ENCODE peak calls at places on chromosomes 12 and 14, in six cellular contexts. I, S, L, Q, F and C are unnamed samples.

GRCh38 chr12:52221912-52222457 is 11.1 kb upstream of the KRT7 start:
- DNase-seq in L (no peak), S (no peak), F (peak), Q (no peak), I (peak), C (no peak)

GRCh38 chr12:129753596-129753995 is 150.2 kb downstream of the TMEM132D start:
- DNase-seq in Q (no peak), I (no peak), F (no peak), L (no peak), S (no peak), C (no peak)

GRCh38 chr12:107662431-107662830 is 23.2 kb upstream of the PWP1 start:
- DNase-seq in F (no peak), S (no peak), Q (no peak), I (no peak), L (no peak), C (no peak)

GRCh38 chr14:102316048-102316745 is 3.3 kb upstream of the ZNF839 start:
- DNase-seq in Q (no peak), I (peak), S (peak), L (no peak), F (no peak), C (peak)

GRCh38 chr12:79706676-79707075 is 15.9 kb upstream of the PAWR start:
- DNase-seq in L (no peak), Q (no peak), S (no peak), I (no peak), F (no peak), C (no peak)

GRCh38 chr14:56592746-56593544 is 13.3 kb downstream of the TMEM260 start:
- DNase-seq in L (no peak), S (no peak), I (no peak), F (no peak), Q (no peak), C (peak)

GRCh38 chr14:22561661-22562579 is 27.1 kb downstream of the DAD1 start:
- DNase-seq in F (peak), Q (no peak), S (no peak), L (peak), I (no peak), C (peak)

GRCh38 chr12:56999456-56999855 is 6.9 kb downstream of the ZBTB39 start:
- DNase-seq in Q (no peak), S (no peak), I (no peak), F (no peak), L (no peak), C (no peak)

GRCh38 chr12:117180790-117181467 is 9.3 kb downstream of the FBXO21 start:
- DNase-seq in S (no peak), L (no peak), F (no peak), I (no peak), Q (no peak), C (no peak)

GRCh38 chr12:71476513-71476912 is 36.9 kb downstream of the LGR5 start:
- DNase-seq in S (peak), I (no peak), L (no peak), Q (no peak), F (no peak), C (no peak)

GRCh38 chr14:89290813-89291212 is 126.2 kb downstream of the FOXN3 start:
- DNase-seq in I (no peak), S (no peak), Q (no peak), F (no peak), L (no peak), C (no peak)

GRCh38 chr12:131147894-131148293 is 194.2 kb downstream of the ADGRD1 start:
- DNase-seq in F (no peak), I (no peak), Q (no peak), S (no peak), L (no peak), C (no peak)

GRCh38 chr12:27515671-27516070 is 8.3 kb upstream of the PPFIBP1 start:
- DNase-seq in I (no peak), Q (no peak), L (no peak), S (no peak), F (no peak), C (no peak)

GRCh38 chr12:87511371-87511770 is 517.8 kb downstream of the C12orf50 start:
- DNase-seq in F (no peak), S (no peak), L (no peak), I (no peak), Q (no peak), C (no peak)

GRCh38 chr12:11650697-11651281 is 1.3 kb downstream of the ETV6 start:
- DNase-seq in I (peak), F (no peak), S (no peak), Q (no peak), L (no peak), C (peak)

GRCh38 chr14:55354500-55354899 is 57.1 kb downstream of the ATG14 start:
- DNase-seq in I (peak), S (no peak), L (peak), Q (no peak), F (peak), C (peak)

GRCh38 chr12:15532364-15532977 is 210.2 kb downstream of the PTPRO start:
- DNase-seq in I (peak), S (no peak), L (no peak), Q (no peak), F (peak), C (peak)

GRCh38 chr12:132617822-132618682 is 524 bp upstream of the P2RX2 start:
- DNase-seq in F (no peak), L (no peak), Q (no peak), I (no peak), S (no peak), C (no peak)

GRCh38 chr12:15268927-15269552 is 47.8 kb upstream of the RERG start:
- DNase-seq in I (peak), F (peak), S (no peak), L (no peak), Q (no peak), C (peak)

GRCh38 chr14:55328317-55328716 is 57.1 kb downstream of the FBXO34 start:
- DNase-seq in Q (no peak), L (no peak), F (no peak), S (no peak), I (no peak), C (peak)

GRCh38 chr14:93133476-93133875 is 17.8 kb upstream of the ITPK1 start:
- DNase-seq in L (no peak), F (no peak), S (no peak), I (peak), Q (no peak), C (no peak)

GRCh38 chr12:28223853-28224252 is 33.6 kb downstream of the CCDC91 start:
- DNase-seq in S (no peak), L (no peak), Q (no peak), F (no peak), I (no peak), C (no peak)

GRCh38 chr14:100396266-100396795 is 73.2 kb downstream of the SLC25A47 start:
- DNase-seq in F (no peak), L (no peak), I (no peak), S (no peak), Q (no peak), C (no peak)
- H3K27ac ChIP-seq in F (no peak), L (no peak), I (no peak), S (no peak), Q (peak), C (no peak)

GRCh38 chr12:50619610-50619958 is 114.8 kb downstream of the DIP2B start:
- DNase-seq in L (no peak), S (no peak), Q (no peak), F (no peak), I (no peak), C (no peak)

GRCh38 chr12:50621435-50622304 is 116.9 kb downstream of the DIP2B start:
- DNase-seq in I (peak), Q (no peak), S (no peak), F (no peak), L (no peak), C (no peak)

GRCh38 chr12:50618864-50619609 is 114.3 kb downstream of the DIP2B start:
- DNase-seq in Q (no peak), I (peak), L (no peak), F (no peak), S (no peak), C (no peak)

GRCh38 chr12:50620050-50620974 is 115.5 kb downstream of the DIP2B start:
- DNase-seq in L (no peak), S (no peak), I (peak), F (no peak), Q (no peak), C (no peak)

DNA sequence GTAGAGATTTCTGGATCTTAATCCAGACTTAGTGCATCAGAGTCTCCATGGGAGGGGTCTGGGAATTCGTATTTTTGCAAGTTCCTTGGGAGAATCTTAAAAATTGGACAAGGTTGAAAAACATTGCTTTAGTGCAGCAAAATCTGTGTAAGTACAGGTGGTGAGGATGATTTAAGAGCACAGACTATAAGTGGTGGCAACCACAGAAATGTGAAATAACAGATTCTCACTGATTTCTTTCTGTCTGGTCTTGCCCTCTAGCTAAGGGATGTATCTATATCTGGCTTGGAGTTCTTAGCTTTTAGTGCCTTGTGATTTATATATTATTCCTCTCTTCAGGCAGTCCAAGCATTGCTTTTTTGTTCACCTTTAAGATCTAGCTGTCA is 116.2 kb downstream of the DIP2B start:
- DNase-seq in I (no peak), Q (no peak), F (no peak), L (no peak), S (no peak), C (no peak)
- H3K27ac ChIP-seq in I (no peak), Q (peak), F (no peak), L (no peak), S (no peak), C (no peak)

GRCh38 chr14:58746261-58746660 is 108.5 kb downstream of the DACT1 start:
- DNase-seq in L (no peak), Q (no peak), I (peak), S (no peak), F (no peak), C (no peak)

GRCh38 chr14:58746701-58747100 is 108.9 kb downstream of the DACT1 start:
- DNase-seq in I (no peak), S (no peak), Q (no peak), L (no peak), F (no peak), C (no peak)

GRCh38 chr14:58749066-58749669 is 111.4 kb downstream of the DACT1 start:
- DNase-seq in S (no peak), Q (no peak), L (no peak), F (no peak), I (peak), C (peak)

GRCh38 chr14:58747181-58747580 is 109.4 kb downstream of the DACT1 start:
- DNase-seq in I (peak), S (no peak), Q (no peak), L (no peak), F (no peak), C (no peak)

GRCh38 chr14:58744951-58745350 is 107.2 kb downstream of the DACT1 start:
- DNase-seq in Q (no peak), I (no peak), L (no peak), S (no peak), F (no peak), C (no peak)
- H3K27ac ChIP-seq in Q (no peak), I (no peak), L (no peak), S (no peak), F (no peak), C (no peak)

GRCh38 chr12:105561981-105562726 is 231.7 kb downstream of the C12orf75 start:
- DNase-seq in Q (no peak), I (no peak), F (no peak), L (no peak), S (peak), C (no peak)
- H3K27ac ChIP-seq in Q (no peak), I (no peak), F (no peak), L (no peak), S (peak), C (no peak)